ENCODE peak calls at places on chromosomes 3 and 15, in four cellular contexts. B, S, A and G are unnamed samples. For H3K27me3, the result is how much of the 10 kb centered on the place peaks cover.

GRCh38 chr15:85583404-85584390 is 203.3 kb downstream of the AKAP13 start:
- DNase-seq in B (peak), S (peak), A (peak), G (no peak)

GRCh38 chr3:167898091-167898490 is 162.6 kb downstream of the SERPINI1 start:
- DNase-seq in B (no peak), S (no peak), A (no peak), G (no peak)

GRCh38 chr3:27758083-27758482 is 36.0 kb upstream of the EOMES start:
- DNase-seq in B (no peak), S (peak), A (no peak), G (no peak)

GRCh38 chr3:88005066-88005465 is 53.7 kb downstream of the CGGBP1 start:
- DNase-seq in B (peak), S (peak), A (no peak), G (no peak)

GRCh38 chr3:35688826-35689225 is 49.5 kb downstream of the ARPP21 start:
- DNase-seq in B (no peak), S (no peak), A (no peak), G (no peak)

GRCh38 chr15:53962646-53963561 is 15.3 kb upstream of the UNC13C start:
- DNase-seq in B (peak), S (no peak), A (peak), G (no peak)

GRCh38 chr15:26070095-26070532 is 207.0 kb upstream of the ATP10A start:
- DNase-seq in B (no peak), S (no peak), A (no peak), G (no peak)

GRCh38 chr3:52453496-52454234 is at the start of gene TNNC1:
- DNase-seq in B (peak), S (no peak), A (peak), G (no peak)

GRCh38 chr3:128439226-128439625 is 27.5 kb downstream of the DNAJB8 start:
- DNase-seq in B (no peak), S (no peak), A (no peak), G (no peak)

GRCh38 chr3:49022751-49023171 is 840 bp downstream of the NDUFAF3 start:
- DNase-seq in B (no peak), S (no peak), A (peak), G (no peak)

GRCh38 chr15:92393994-92394326 is 279 bp downstream of the ST8SIA2 start:
- DNase-seq in B (no peak), S (no peak), A (no peak), G (no peak)

GRCh38 chr15:88647362-88648105 is 8.7 kb downstream of the ISG20 start:
- DNase-seq in B (no peak), S (no peak), A (no peak), G (peak)

GRCh38 chr15:39578851-39579486 is 1.9 kb upstream of the THBS1 start:
- DNase-seq in B (peak), S (no peak), A (no peak), G (no peak)
- H3K27ac ChIP-seq in B (no peak), S (no peak), A (peak), G (no peak)

GRCh38 chr15:69725957-69726356 is 273.3 kb downstream of the RPLP1 start:
- DNase-seq in B (no peak), S (no peak), A (peak), G (no peak)

GRCh38 chr15:69722924-69723323 is 270.3 kb downstream of the RPLP1 start:
- DNase-seq in B (no peak), S (no peak), A (no peak), G (no peak)

GRCh38 chr15:69725210-69725609 is 272.6 kb downstream of the RPLP1 start:
- DNase-seq in B (no peak), S (no peak), A (no peak), G (no peak)

GRCh38 chr15:69724331-69724730 is 271.7 kb downstream of the RPLP1 start:
- DNase-seq in B (no peak), S (no peak), A (no peak), G (no peak)

DNA sequence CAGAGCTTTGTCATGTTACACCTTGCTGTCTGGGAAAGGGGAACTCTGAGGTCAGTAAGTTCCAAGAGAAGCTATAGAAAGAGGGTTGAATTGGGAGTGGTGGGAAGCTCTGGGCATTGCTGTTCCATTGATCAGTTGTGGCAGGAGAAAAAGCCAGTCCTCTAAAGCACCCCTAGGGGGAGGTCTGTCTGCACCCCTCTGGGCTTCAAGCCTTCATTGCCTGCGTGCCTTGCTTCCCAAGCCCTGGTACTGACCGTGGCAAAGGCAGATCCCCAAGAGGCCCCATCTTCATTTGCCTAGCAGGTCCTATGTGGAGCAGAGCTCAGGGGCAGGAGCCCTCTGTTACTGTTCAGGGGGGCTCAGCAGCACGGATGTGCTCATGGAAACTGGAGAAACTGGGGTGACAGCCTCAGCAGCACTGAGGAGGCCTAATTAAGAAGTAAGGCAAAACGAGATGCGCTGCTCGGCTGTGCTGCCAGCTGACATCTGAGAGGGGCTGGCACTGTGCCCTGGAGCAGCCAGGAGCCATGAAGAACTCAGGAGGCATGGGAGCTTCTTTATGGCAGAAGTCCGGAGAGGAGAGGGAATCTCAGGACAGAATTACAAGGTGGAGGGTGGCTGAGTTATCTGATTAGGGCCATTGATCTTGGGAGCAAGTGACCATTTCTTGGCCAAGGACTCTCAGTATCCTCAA is 270.9 kb downstream of the RPLP1 start:
- DNase-seq in B (peak), S (no peak), A (no peak), G (no peak)
- H3K27me3 ChIP-seq in B (under half), S (under half), A (under half), G (under half)

DNA sequence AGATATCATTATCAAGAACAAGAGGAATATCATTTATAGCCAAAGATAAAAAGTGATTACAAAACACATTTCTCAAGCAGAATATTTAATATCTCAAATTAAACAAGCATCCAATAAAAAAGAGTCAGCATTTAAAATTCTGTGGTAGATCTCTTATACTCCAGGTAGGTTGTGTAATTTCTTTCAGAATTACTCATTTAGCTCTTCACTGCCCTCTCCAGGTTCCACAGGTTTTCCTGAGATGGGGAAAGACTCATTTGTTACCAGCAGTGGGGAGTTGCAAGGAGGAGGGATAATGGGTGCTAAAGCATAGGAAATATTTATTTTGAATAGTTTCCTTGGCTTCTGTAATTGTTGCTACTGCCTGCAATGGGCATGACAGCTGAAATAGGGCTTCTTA is 83.1 kb upstream of the RASGRP1 start:
- DNase-seq in B (peak), S (peak), A (no peak), G (no peak)
- TF ChIP-seq CTCF in B (peak), S (peak), A (peak), G (no peak)

GRCh38 chr3:19147905-19148767 is at the start of gene KCNH8:
- DNase-seq in B (peak), S (no peak), A (no peak), G (no peak)
- H3K27ac ChIP-seq in B (peak), S (no peak), A (no peak), G (peak)